ENCODE peak calls at places on chromosomes 6 and 20, in five cellular contexts. One of them, this sample, is unnamed.

GRCh38 chr6:9825526-9825925 is 589.3 kb downstream of the TFAP2A start:
- DNase-seq in HTR-8/SVneo: no peak
- DNase-seq in stimulated activated CD4-positive, alpha-beta T cell treated with anti-CD3 and anti-CD28 coated beads, Interleukin-2, amount 100 ng/mL, for 48 hours: no peak
- DNase-seq in glomerular endothelial cell: no peak
- DNase-seq in brain microvascular endothelial cell: no peak
- DNase-seq in this sample: no peak

GRCh38 chr6:90068835-90069478 is 174.7 kb downstream of the GJA10 start:
- DNase-seq in stimulated activated CD4-positive, alpha-beta T cell treated with anti-CD3 and anti-CD28 coated beads, Interleukin-2, amount 100 ng/mL, for 48 hours: no peak
- DNase-seq in brain microvascular endothelial cell: peak
- DNase-seq in HTR-8/SVneo: no peak
- DNase-seq in glomerular endothelial cell: no peak
- DNase-seq in this sample: no peak

GRCh38 chr6:109009761-109010612 is 84.7 kb downstream of the SESN1 start:
- DNase-seq in glomerular endothelial cell: peak
- DNase-seq in brain microvascular endothelial cell: no peak
- DNase-seq in HTR-8/SVneo: no peak
- DNase-seq in stimulated activated CD4-positive, alpha-beta T cell treated with anti-CD3 and anti-CD28 coated beads, Interleukin-2, amount 100 ng/mL, for 48 hours: no peak
- DNase-seq in this sample: no peak

GRCh38 chr20:18694071-18694470 is 106.2 kb downstream of the DTD1 start:
- DNase-seq in HTR-8/SVneo: no peak
- DNase-seq in brain microvascular endothelial cell: no peak
- DNase-seq in glomerular endothelial cell: no peak
- DNase-seq in stimulated activated CD4-positive, alpha-beta T cell treated with anti-CD3 and anti-CD28 coated beads, Interleukin-2, amount 100 ng/mL, for 48 hours: no peak
- DNase-seq in this sample: no peak

GRCh38 chr6:43772571-43773049 is 2.6 kb downstream of the VEGFA start:
- DNase-seq in HTR-8/SVneo: no peak
- DNase-seq in glomerular endothelial cell: no peak
- DNase-seq in stimulated activated CD4-positive, alpha-beta T cell treated with anti-CD3 and anti-CD28 coated beads, Interleukin-2, amount 100 ng/mL, for 48 hours: no peak
- DNase-seq in brain microvascular endothelial cell: no peak
- DNase-seq in this sample: no peak

GRCh38 chr6:98142839-98143238 is 691.5 kb upstream of the POU3F2 start:
- DNase-seq in stimulated activated CD4-positive, alpha-beta T cell treated with anti-CD3 and anti-CD28 coated beads, Interleukin-2, amount 100 ng/mL, for 48 hours: no peak
- DNase-seq in HTR-8/SVneo: no peak
- DNase-seq in glomerular endothelial cell: no peak
- DNase-seq in brain microvascular endothelial cell: no peak
- DNase-seq in this sample: no peak

GRCh38 chr6:36777806-36778205 is 61.4 kb downstream of the CPNE5 start:
- DNase-seq in glomerular endothelial cell: no peak
- DNase-seq in HTR-8/SVneo: no peak
- DNase-seq in brain microvascular endothelial cell: no peak
- DNase-seq in stimulated activated CD4-positive, alpha-beta T cell treated with anti-CD3 and anti-CD28 coated beads, Interleukin-2, amount 100 ng/mL, for 48 hours: no peak
- DNase-seq in this sample: no peak

GRCh38 chr6:164108869-164109769 is 694.6 kb downstream of the QKI start:
- DNase-seq in HTR-8/SVneo: peak
- DNase-seq in glomerular endothelial cell: no peak
- DNase-seq in stimulated activated CD4-positive, alpha-beta T cell treated with anti-CD3 and anti-CD28 coated beads, Interleukin-2, amount 100 ng/mL, for 48 hours: no peak
- DNase-seq in brain microvascular endothelial cell: no peak
- DNase-seq in this sample: no peak

GRCh38 chr6:156809446-156810178 is 32.4 kb downstream of the ARID1B start:
- DNase-seq in glomerular endothelial cell: no peak
- DNase-seq in brain microvascular endothelial cell: no peak
- DNase-seq in stimulated activated CD4-positive, alpha-beta T cell treated with anti-CD3 and anti-CD28 coated beads, Interleukin-2, amount 100 ng/mL, for 48 hours: no peak
- DNase-seq in HTR-8/SVneo: no peak
- DNase-seq in this sample: no peak

GRCh38 chr6:47733879-47734558 is 35.6 kb downstream of the ADGRF4 start:
- DNase-seq in glomerular endothelial cell: no peak
- DNase-seq in HTR-8/SVneo: peak
- DNase-seq in stimulated activated CD4-positive, alpha-beta T cell treated with anti-CD3 and anti-CD28 coated beads, Interleukin-2, amount 100 ng/mL, for 48 hours: no peak
- DNase-seq in brain microvascular endothelial cell: no peak
- DNase-seq in this sample: no peak

GRCh38 chr20:22584922-22585785 is 782 bp upstream of the FOXA2 start:
- DNase-seq in HTR-8/SVneo: no peak
- DNase-seq in stimulated activated CD4-positive, alpha-beta T cell treated with anti-CD3 and anti-CD28 coated beads, Interleukin-2, amount 100 ng/mL, for 48 hours: no peak
- DNase-seq in glomerular endothelial cell: no peak
- DNase-seq in brain microvascular endothelial cell: no peak
- DNase-seq in this sample: no peak

GRCh38 chr20:59441860-59442810 is 141.7 kb downstream of the EDN3 start:
- DNase-seq in glomerular endothelial cell: no peak
- DNase-seq in brain microvascular endothelial cell: no peak
- DNase-seq in HTR-8/SVneo: no peak
- DNase-seq in stimulated activated CD4-positive, alpha-beta T cell treated with anti-CD3 and anti-CD28 coated beads, Interleukin-2, amount 100 ng/mL, for 48 hours: no peak
- DNase-seq in this sample: no peak

GRCh38 chr6:56963043-56963442 is 8.1 kb downstream of the BEND6 start:
- DNase-seq in HTR-8/SVneo: no peak
- DNase-seq in brain microvascular endothelial cell: no peak
- DNase-seq in glomerular endothelial cell: no peak
- DNase-seq in stimulated activated CD4-positive, alpha-beta T cell treated with anti-CD3 and anti-CD28 coated beads, Interleukin-2, amount 100 ng/mL, for 48 hours: no peak
- DNase-seq in this sample: no peak

GRCh38 chr6:30311669-30312068 is 15.1 kb upstream of the TRIM39 start:
- DNase-seq in brain microvascular endothelial cell: no peak
- DNase-seq in glomerular endothelial cell: no peak
- DNase-seq in stimulated activated CD4-positive, alpha-beta T cell treated with anti-CD3 and anti-CD28 coated beads, Interleukin-2, amount 100 ng/mL, for 48 hours: no peak
- DNase-seq in HTR-8/SVneo: no peak
- DNase-seq in this sample: no peak

GRCh38 chr6:96975848-96976247 is 51.3 kb downstream of the KLHL32 start:
- DNase-seq in brain microvascular endothelial cell: no peak
- DNase-seq in glomerular endothelial cell: no peak
- DNase-seq in HTR-8/SVneo: no peak
- DNase-seq in stimulated activated CD4-positive, alpha-beta T cell treated with anti-CD3 and anti-CD28 coated beads, Interleukin-2, amount 100 ng/mL, for 48 hours: no peak
- DNase-seq in this sample: no peak

GRCh38 chr6:107344981-107345380 is 114.4 kb downstream of the PDSS2 start:
- DNase-seq in stimulated activated CD4-positive, alpha-beta T cell treated with anti-CD3 and anti-CD28 coated beads, Interleukin-2, amount 100 ng/mL, for 48 hours: no peak
- DNase-seq in HTR-8/SVneo: no peak
- DNase-seq in glomerular endothelial cell: no peak
- DNase-seq in brain microvascular endothelial cell: no peak
- DNase-seq in this sample: no peak

This sample was measured in stimulated activated effector memory CD8-positive, alpha-beta T cell treated with anti-CD3 and anti-CD28 coated beads, Interleukin-12 subunit alpha, Interleukin-12 subunit beta, amount 100 ng/mL, for 72 hours.